ENCODE peak calls at places on chromosome 6, in eight cellular contexts. One of them, this sample, is unnamed.

GRCh38 chr6:151012321-151013294 is 147.1 kb downstream of the MTHFD1L start:
- DNase-seq in CD4-positive, alpha-beta T cell: no peak
- DNase-seq in A673: no peak
- DNase-seq in A549: no peak
- DNase-seq in CD8-positive, alpha-beta T cell: no peak
- DNase-seq in psoas muscle: no peak
- DNase-seq in ovary: no peak
- DNase-seq in H1: no peak
- DNase-seq in this sample: no peak

GRCh38 chr6:132418566-132418965 is 17.3 kb upstream of the MOXD1 start:
- DNase-seq in A549: no peak
- DNase-seq in A673: no peak
- DNase-seq in ovary: no peak
- DNase-seq in psoas muscle: no peak
- DNase-seq in H1: no peak
- DNase-seq in CD8-positive, alpha-beta T cell: no peak
- DNase-seq in CD4-positive, alpha-beta T cell: no peak
- DNase-seq in this sample: no peak

GRCh38 chr6:83824388-83824801 is 28.8 kb upstream of the RIPPLY2 start:
- DNase-seq in H1: no peak
- DNase-seq in A549: peak; percentile 11
- DNase-seq in psoas muscle: no peak
- DNase-seq in ovary: no peak
- DNase-seq in CD4-positive, alpha-beta T cell: no peak
- DNase-seq in CD8-positive, alpha-beta T cell: no peak
- DNase-seq in A673: no peak
- DNase-seq in this sample: no peak

GRCh38 chr6:37207903-37208456 is 38.0 kb downstream of the PIM1 start:
- DNase-seq in A549: peak; percentile 83
- DNase-seq in CD4-positive, alpha-beta T cell: peak; percentile 89
- DNase-seq in psoas muscle: peak; percentile 85
- DNase-seq in CD8-positive, alpha-beta T cell: peak; percentile 80
- DNase-seq in H1: peak; percentile 97
- DNase-seq in A673: peak; percentile 76
- DNase-seq in ovary: peak; percentile 71
- DNase-seq in this sample: peak; percentile 99

GRCh38 chr6:88734544-88734943 is 228.9 kb downstream of the RNGTT start:
- DNase-seq in CD8-positive, alpha-beta T cell: no peak
- DNase-seq in CD4-positive, alpha-beta T cell: no peak
- DNase-seq in A673: no peak
- DNase-seq in psoas muscle: no peak
- DNase-seq in H1: no peak
- DNase-seq in ovary: no peak
- DNase-seq in A549: no peak
- DNase-seq in this sample: no peak

GRCh38 chr6:7880718-7881107 is 29.9 kb downstream of the TXNDC5 start:
- DNase-seq in H1: no peak
- DNase-seq in ovary: no peak
- DNase-seq in A673: no peak
- DNase-seq in psoas muscle: no peak
- DNase-seq in CD8-positive, alpha-beta T cell: no peak
- DNase-seq in A549: no peak
- DNase-seq in CD4-positive, alpha-beta T cell: no peak
- DNase-seq in this sample: no peak

GRCh38 chr6:150078788-150079187 is 9.9 kb upstream of the ULBP3 start:
- DNase-seq in A549: no peak
- DNase-seq in CD4-positive, alpha-beta T cell: no peak
- DNase-seq in H1: no peak
- DNase-seq in A673: no peak
- DNase-seq in psoas muscle: no peak
- DNase-seq in ovary: no peak
- DNase-seq in CD8-positive, alpha-beta T cell: no peak
- DNase-seq in this sample: no peak

GRCh38 chr6:110543106-110543505 is 66.7 kb upstream of the SLC22A16 start:
- DNase-seq in psoas muscle: no peak
- DNase-seq in A673: no peak
- DNase-seq in ovary: no peak
- DNase-seq in CD4-positive, alpha-beta T cell: no peak
- DNase-seq in H1: no peak
- DNase-seq in CD8-positive, alpha-beta T cell: no peak
- DNase-seq in A549: no peak
- DNase-seq in this sample: no peak

GRCh38 chr6:113888493-113888892 is 31.3 kb downstream of the MARCKS start:
- DNase-seq in ovary: no peak
- DNase-seq in CD4-positive, alpha-beta T cell: no peak
- DNase-seq in A549: no peak
- DNase-seq in CD8-positive, alpha-beta T cell: no peak
- DNase-seq in psoas muscle: no peak
- DNase-seq in H1: no peak
- DNase-seq in A673: no peak
- DNase-seq in this sample: no peak

GRCh38 chr6:152295346-152295745 is 341.8 kb downstream of the SYNE1 start:
- DNase-seq in ovary: peak; percentile 70
- DNase-seq in psoas muscle: no peak
- DNase-seq in H1: no peak
- DNase-seq in CD8-positive, alpha-beta T cell: no peak
- DNase-seq in A673: no peak
- DNase-seq in CD4-positive, alpha-beta T cell: no peak
- DNase-seq in A549: no peak
- DNase-seq in this sample: no peak

GRCh38 chr6:138145402-138145801 is 16.3 kb upstream of the ARFGEF3 start:
- DNase-seq in psoas muscle: no peak
- DNase-seq in H1: no peak
- DNase-seq in A673: no peak
- DNase-seq in ovary: no peak
- DNase-seq in CD4-positive, alpha-beta T cell: no peak
- DNase-seq in A549: no peak
- DNase-seq in CD8-positive, alpha-beta T cell: no peak
- DNase-seq in this sample: no peak

GRCh38 chr6:48563426-48563825 is 452.4 kb upstream of the PTCHD4 start:
- DNase-seq in CD8-positive, alpha-beta T cell: no peak
- DNase-seq in ovary: no peak
- DNase-seq in A549: no peak
- DNase-seq in A673: no peak
- DNase-seq in CD4-positive, alpha-beta T cell: no peak
- DNase-seq in psoas muscle: no peak
- DNase-seq in H1: no peak
- DNase-seq in this sample: no peak

GRCh38 chr6:134740473-134741192 is 209.3 kb downstream of the ALDH8A1 start:
- DNase-seq in A673: peak; percentile 33
- DNase-seq in A549: peak; percentile 61
- DNase-seq in ovary: no peak
- DNase-seq in CD8-positive, alpha-beta T cell: no peak
- DNase-seq in H1: no peak
- DNase-seq in psoas muscle: no peak
- DNase-seq in CD4-positive, alpha-beta T cell: no peak
- DNase-seq in this sample: no peak

GRCh38 chr6:43143235-43144124 is 27.6 kb upstream of the SRF start:
- DNase-seq in CD4-positive, alpha-beta T cell: peak; percentile 73
- DNase-seq in ovary: peak; percentile 95
- DNase-seq in A549: peak; percentile 59
- DNase-seq in psoas muscle: peak; percentile 93
- DNase-seq in A673: peak; percentile 92
- DNase-seq in CD8-positive, alpha-beta T cell: peak; percentile 72
- DNase-seq in H1: peak; percentile 96
- DNase-seq in this sample: peak; percentile 98

GRCh38 chr6:150528648-150529285 is 70.9 kb upstream of the PLEKHG1 start:
- DNase-seq in A673: peak; percentile 43
- DNase-seq in psoas muscle: peak; percentile 56
- DNase-seq in A549: no peak
- DNase-seq in H1: peak; percentile 57
- DNase-seq in ovary: peak; percentile 23
- DNase-seq in CD8-positive, alpha-beta T cell: no peak
- DNase-seq in CD4-positive, alpha-beta T cell: no peak
- DNase-seq in this sample: peak; percentile 90

DNA sequence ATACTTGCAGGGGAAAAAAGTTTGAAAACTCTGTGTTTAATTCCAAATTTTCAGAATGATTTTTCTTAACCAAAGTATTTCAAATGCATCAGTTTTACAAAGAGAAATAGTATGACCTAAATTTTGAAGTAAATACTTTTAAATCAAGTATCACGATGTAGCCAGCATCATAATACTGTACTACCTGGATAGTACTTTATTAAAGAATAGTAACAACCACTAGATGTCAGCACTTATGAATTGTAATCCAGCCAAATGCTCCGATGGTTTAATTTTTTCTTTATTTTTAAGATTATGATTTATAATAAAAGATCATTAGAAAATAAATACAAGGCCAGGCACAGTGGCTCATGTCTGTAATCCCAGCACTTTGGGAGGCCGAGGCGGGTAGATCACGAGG is 37.2 kb upstream of the HACE1 start:
- DNase-seq in CD8-positive, alpha-beta T cell: no peak
- DNase-seq in A549: no peak
- DNase-seq in psoas muscle: no peak
- DNase-seq in CD4-positive, alpha-beta T cell: no peak
- DNase-seq in A673: no peak
- DNase-seq in H1: no peak
- DNase-seq in ovary: no peak
- DNase-seq in this sample: no peak
- TF ChIP-seq CTCF in CD8-positive, alpha-beta T cell: no peak
- TF ChIP-seq CTCF in A549: peak; percentile 45
- TF ChIP-seq CTCF in psoas muscle: no peak
- TF ChIP-seq CTCF in CD4-positive, alpha-beta T cell: no peak
- TF ChIP-seq CTCF in A673: peak; percentile 50
- TF ChIP-seq CTCF in H1: no peak
- TF ChIP-seq CTCF in ovary: no peak
- TF ChIP-seq CTCF in this sample: peak; percentile 46

DNA sequence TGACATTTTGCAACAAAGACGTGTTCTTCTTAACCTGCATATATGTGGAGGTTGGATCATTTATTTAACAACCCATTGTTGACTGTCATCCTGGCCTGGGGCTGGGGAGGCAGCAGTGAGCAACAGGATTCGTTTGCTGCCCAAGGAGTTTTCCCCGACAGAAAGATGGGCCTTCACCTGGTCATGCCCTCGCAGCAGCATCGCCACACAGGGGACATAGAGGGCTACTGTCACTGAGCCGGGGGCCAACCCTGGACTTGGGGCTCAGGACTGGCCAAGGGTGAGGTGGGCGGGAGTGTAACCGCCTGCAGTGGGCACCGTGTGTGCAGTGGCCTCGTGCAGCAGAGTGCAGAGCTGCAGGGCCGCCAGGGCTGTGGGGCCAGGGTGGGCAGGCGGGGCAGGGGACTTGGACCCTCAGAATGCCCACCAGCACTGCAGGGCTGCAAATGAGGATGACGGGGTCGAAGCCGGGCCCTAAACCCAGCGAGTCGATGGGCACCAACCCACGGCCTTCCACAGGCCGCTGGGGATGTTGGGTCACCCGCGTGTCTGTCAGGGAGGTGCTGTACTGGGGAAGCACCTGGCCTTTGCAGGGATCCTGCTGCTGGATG is 11.8 kb downstream of the DUSP22 start:
- DNase-seq in A549: no peak
- DNase-seq in CD4-positive, alpha-beta T cell: no peak
- DNase-seq in H1: no peak
- DNase-seq in A673: no peak
- DNase-seq in ovary: no peak
- DNase-seq in CD8-positive, alpha-beta T cell: no peak
- DNase-seq in psoas muscle: no peak
- DNase-seq in this sample: peak; percentile 81
- H3K9me3 ChIP-seq in A549: no peaks in the 10 kb centered on the region
- H3K9me3 ChIP-seq in CD4-positive, alpha-beta T cell: no peaks in the 10 kb centered on the region
- H3K9me3 ChIP-seq in H1: peaks cover 52% of the 10 kb centered on the region
- H3K9me3 ChIP-seq in A673: peaks cover 9% of the 10 kb centered on the region
- H3K9me3 ChIP-seq in ovary: no peaks in the 10 kb centered on the region
- H3K9me3 ChIP-seq in CD8-positive, alpha-beta T cell: no peaks in the 10 kb centered on the region
- H3K9me3 ChIP-seq in psoas muscle: no peaks in the 10 kb centered on the region
- H3K9me3 ChIP-seq in this sample: peaks cover 5% of the 10 kb centered on the region

GRCh38 chr6:146292506-146292905 is 251.1 kb upstream of the RAB32 start:
- DNase-seq in psoas muscle: no peak
- DNase-seq in H1: no peak
- DNase-seq in A549: no peak
- DNase-seq in A673: no peak
- DNase-seq in CD8-positive, alpha-beta T cell: no peak
- DNase-seq in CD4-positive, alpha-beta T cell: no peak
- DNase-seq in ovary: no peak
- DNase-seq in this sample: no peak

GRCh38 chr6:146287691-146288369 is 255.8 kb upstream of the RAB32 start:
- DNase-seq in CD4-positive, alpha-beta T cell: no peak
- DNase-seq in A549: no peak
- DNase-seq in CD8-positive, alpha-beta T cell: no peak
- DNase-seq in psoas muscle: no peak
- DNase-seq in ovary: no peak
- DNase-seq in A673: no peak
- DNase-seq in H1: no peak
- DNase-seq in this sample: no peak

GRCh38 chr6:146286976-146287375 is 256.7 kb upstream of the RAB32 start:
- DNase-seq in CD8-positive, alpha-beta T cell: no peak
- DNase-seq in A673: peak; percentile 23
- DNase-seq in H1: no peak
- DNase-seq in A549: no peak
- DNase-seq in psoas muscle: no peak
- DNase-seq in CD4-positive, alpha-beta T cell: no peak
- DNase-seq in ovary: no peak
- DNase-seq in this sample: no peak

GRCh38 chr6:146289816-146290588 is 253.6 kb upstream of the RAB32 start:
- DNase-seq in A549: no peak
- DNase-seq in CD4-positive, alpha-beta T cell: no peak
- DNase-seq in A673: peak; percentile 89
- DNase-seq in H1: no peak
- DNase-seq in CD8-positive, alpha-beta T cell: no peak
- DNase-seq in psoas muscle: no peak
- DNase-seq in ovary: no peak
- DNase-seq in this sample: no peak

DNA sequence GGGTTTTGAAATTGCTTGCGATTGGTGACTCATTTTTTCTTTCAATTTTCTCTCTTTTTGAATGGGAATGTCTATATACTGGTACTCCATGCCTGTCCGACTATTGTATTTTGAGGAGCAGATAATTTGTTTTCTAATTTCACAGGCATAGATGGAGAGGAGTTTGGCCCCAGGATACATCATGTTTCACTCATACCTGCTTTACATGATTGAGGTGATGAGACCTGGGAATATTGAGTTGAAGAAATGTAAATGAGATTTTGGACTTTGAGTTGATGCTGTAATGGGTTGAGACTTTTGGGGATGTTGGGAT is 253.1 kb upstream of the RAB32 start:
- DNase-seq in A673: no peak
- DNase-seq in CD4-positive, alpha-beta T cell: no peak
- DNase-seq in ovary: no peak
- DNase-seq in CD8-positive, alpha-beta T cell: no peak
- DNase-seq in psoas muscle: no peak
- DNase-seq in H1: no peak
- DNase-seq in A549: no peak
- DNase-seq in this sample: no peak
- TF ChIP-seq CTCF in A673: no peak
- TF ChIP-seq CTCF in CD4-positive, alpha-beta T cell: no peak
- TF ChIP-seq CTCF in ovary: no peak
- TF ChIP-seq CTCF in CD8-positive, alpha-beta T cell: no peak
- TF ChIP-seq CTCF in psoas muscle: no peak
- TF ChIP-seq CTCF in H1: no peak
- TF ChIP-seq CTCF in A549: no peak
- TF ChIP-seq CTCF in this sample: no peak

DNA sequence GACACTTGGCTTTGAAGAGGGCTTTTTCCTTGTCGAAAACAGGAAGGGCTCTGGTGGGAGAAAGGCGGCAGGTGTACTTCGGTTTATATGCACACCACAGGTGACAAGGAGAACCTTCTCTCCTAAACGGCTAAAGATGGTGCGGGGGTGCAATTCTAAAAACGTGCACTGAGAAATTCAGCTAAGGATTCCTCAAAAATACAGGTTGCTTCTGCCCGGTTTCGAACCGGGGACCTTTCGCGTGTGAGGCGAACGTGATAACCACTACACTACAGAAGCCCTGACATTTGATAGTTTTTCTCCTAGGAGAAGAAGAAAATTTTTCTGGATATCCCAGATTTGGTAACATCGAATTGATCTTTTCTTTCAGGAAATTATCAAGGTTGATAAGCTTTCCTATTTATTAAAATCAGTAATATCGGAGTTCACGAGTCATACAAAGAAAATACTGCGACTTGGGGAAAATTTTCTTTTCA is 32.0 kb downstream of the POM121L2 start:
- DNase-seq in H1: peak; percentile 82
- DNase-seq in A673: peak; percentile 82
- DNase-seq in psoas muscle: no peak
- DNase-seq in A549: peak; percentile 72
- DNase-seq in CD4-positive, alpha-beta T cell: no peak
- DNase-seq in CD8-positive, alpha-beta T cell: no peak
- DNase-seq in ovary: no peak
- DNase-seq in this sample: peak; percentile 85
- H3K9me3 ChIP-seq in H1: no peaks in the 10 kb centered on the region
- H3K9me3 ChIP-seq in A673: no peaks in the 10 kb centered on the region
- H3K9me3 ChIP-seq in psoas muscle: no peaks in the 10 kb centered on the region
- H3K9me3 ChIP-seq in A549: no peaks in the 10 kb centered on the region
- H3K9me3 ChIP-seq in CD4-positive, alpha-beta T cell: peaks cover 42% of the 10 kb centered on the region
- H3K9me3 ChIP-seq in CD8-positive, alpha-beta T cell: peaks cover 10% of the 10 kb centered on the region
- H3K9me3 ChIP-seq in ovary: peaks cover 5% of the 10 kb centered on the region
- H3K9me3 ChIP-seq in this sample: no peaks in the 10 kb centered on the region